ENCODE peak calls at places on chromosomes 16 and 17, in seven cellular contexts. D, R, Y, N, H, Q and S are unnamed samples.

GRCh38 chr17:35743911-35744328 is 9.1 kb downstream of the GAS2L2 start:
- DNase-seq in D (no peak), R (peak; percentile 14), Y (no peak), N (no peak), H (no peak), Q (no peak), S (peak; percentile 92)

GRCh38 chr17:34307110-34307509 is 12.1 kb upstream of the CCL8 start:
- DNase-seq in D (no peak), R (no peak), Y (no peak), N (no peak), H (no peak), Q (no peak), S (no peak)

GRCh38 chr17:65359016-65359415 is 202.4 kb downstream of the AXIN2 start:
- DNase-seq in D (peak; percentile 56), R (no peak), Y (no peak), N (no peak), H (no peak), Q (no peak), S (no peak)

GRCh38 chr17:8935194-8935593 is 30.3 kb downstream of the PIK3R5 start:
- DNase-seq in D (no peak), R (no peak), Y (no peak), N (no peak), H (no peak), Q (no peak), S (no peak)

GRCh38 chr17:60959011-60959410 is 281.4 kb downstream of the BCAS3 start:
- DNase-seq in D (no peak), R (no peak), Y (no peak), N (no peak), H (no peak), Q (no peak), S (no peak)

GRCh38 chr17:3659541-3660111 is 8.8 kb downstream of the TAX1BP3 start:
- DNase-seq in D (no peak), R (no peak), Y (no peak), N (no peak), H (no peak), Q (no peak), S (no peak)

GRCh38 chr17:55284944-55285339 is 20.2 kb downstream of the HLF start:
- DNase-seq in D (no peak), R (no peak), Y (no peak), N (no peak), H (no peak), Q (no peak), S (no peak)

GRCh38 chr17:31533546-31534155 is 142.2 kb downstream of the RAB11FIP4 start:
- DNase-seq in D (peak; percentile 38), R (peak; percentile 81), Y (peak; percentile 64), N (no peak), H (no peak), Q (no peak), S (peak; percentile 38)

GRCh38 chr17:75326587-75326955 is 37.3 kb upstream of the SLC25A19 start:
- DNase-seq in D (no peak), R (no peak), Y (no peak), N (no peak), H (no peak), Q (no peak), S (no peak)

GRCh38 chr16:2513405-2514332 is at the start of gene ATP6V0C:
- DNase-seq in D (peak; percentile 77), R (peak; percentile 97), Y (peak; percentile 94), N (peak; percentile 83), H (peak; percentile 80), Q (peak; percentile 40), S (peak; percentile 96)

GRCh38 chr16:57620316-57621231 is 7.9 kb upstream of the ADGRG1 start:
- DNase-seq in D (no peak), R (no peak), Y (no peak), N (no peak), H (no peak), Q (no peak), S (peak; percentile 35)

GRCh38 chr16:49540836-49541235 is 167.2 kb downstream of the C16orf78 start:
- DNase-seq in D (no peak), R (no peak), Y (no peak), N (no peak), H (no peak), Q (no peak), S (no peak)

GRCh38 chr16:832652-833336 is 32.3 kb upstream of the GNG13 start:
- DNase-seq in D (no peak), R (no peak), Y (no peak), N (no peak), H (no peak), Q (no peak), S (peak; percentile 28)

GRCh38 chr16:74107795-74108610 is 188.6 kb upstream of the PSMD7 start:
- DNase-seq in D (peak; percentile 58), R (no peak), Y (peak; percentile 52), N (peak; percentile 61), H (peak; percentile 69), Q (peak; percentile 16), S (peak; percentile 87)

GRCh38 chr16:23424292-23424958 is 28.6 kb downstream of the COG7 start:
- DNase-seq in D (no peak), R (no peak), Y (no peak), N (no peak), H (no peak), Q (no peak), S (peak; percentile 79)

GRCh38 chr16:73016488-73016830 is 31.5 kb downstream of the ZFHX3 start:
- DNase-seq in D (no peak), R (no peak), Y (no peak), N (no peak), H (no peak), Q (no peak), S (no peak)

GRCh38 chr16:61923629-61924028 is 112.6 kb downstream of the CDH8 start:
- DNase-seq in D (no peak), R (no peak), Y (no peak), N (no peak), H (no peak), Q (no peak), S (no peak)

GRCh38 chr16:48535831-48536599 is 74.0 kb downstream of the N4BP1 start:
- DNase-seq in D (no peak), R (no peak), Y (no peak), N (peak; percentile 21), H (no peak), Q (peak; percentile 72), S (no peak)

GRCh38 chr16:65832679-65833078 is 533.8 kb upstream of the CDH5 start:
- DNase-seq in D (no peak), R (peak; percentile 16), Y (no peak), N (no peak), H (no peak), Q (no peak), S (no peak)

GRCh38 chr17:14464741-14465140 is 163.9 kb downstream of the HS3ST3B1 start:
- DNase-seq in D (no peak), R (no peak), Y (no peak), N (no peak), H (no peak), Q (no peak), S (peak; percentile 22)

GRCh38 chr17:57819867-57820266 is 30.0 kb downstream of the MRPS23 start:
- DNase-seq in D (no peak), R (no peak), Y (no peak), N (no peak), H (no peak), Q (no peak), S (no peak)

GRCh38 chr17:64399071-64399766 is 8.6 kb upstream of the PECAM1 start:
- DNase-seq in D (no peak), R (no peak), Y (no peak), N (no peak), H (no peak), Q (no peak), S (no peak)

GRCh38 chr16:73768786-73769203 is 527.8 kb upstream of the PSMD7 start:
- DNase-seq in D (no peak), R (no peak), Y (no peak), N (no peak), H (no peak), Q (no peak), S (no peak)

GRCh38 chr17:70848785-70849184 is 679.5 kb downstream of the KCNJ2 start:
- DNase-seq in D (no peak), R (no peak), Y (no peak), N (no peak), H (no peak), Q (no peak), S (no peak)

GRCh38 chr16:48044117-48044516 is 111.7 kb downstream of the ABCC12 start:
- DNase-seq in D (no peak), R (no peak), Y (no peak), N (no peak), H (no peak), Q (no peak), S (no peak)

GRCh38 chr17:66704858-66705257 is 130.1 kb upstream of the CACNG5 start:
- DNase-seq in D (no peak), R (no peak), Y (no peak), N (no peak), H (no peak), Q (no peak), S (no peak)
- TF ChIP-seq JUND in D (no peak), R (no peak), Y (no peak), N (no peak), H (no peak), Q (no peak), S (no peak)

GRCh38 chr16:17395849-17396480 is 74.8 kb downstream of the XYLT1 start:
- DNase-seq in D (no peak), R (no peak), Y (no peak), N (no peak), H (no peak), Q (no peak), S (peak; percentile 60)
- TF ChIP-seq JUND in D (no peak), R (no peak), Y (no peak), N (no peak), H (no peak), Q (no peak), S (no peak)

GRCh38 chr17:7130626-7131467 is 16.2 kb upstream of the ASGR2 start:
- DNase-seq in D (no peak), R (no peak), Y (no peak), N (no peak), H (no peak), Q (no peak), S (no peak)

GRCh38 chr17:7132511-7133094 is 18.0 kb upstream of the ASGR2 start:
- DNase-seq in D (no peak), R (no peak), Y (no peak), N (peak; percentile 61), H (peak; percentile 63), Q (peak; percentile 84), S (no peak)

GRCh38 chr17:7124923-7125322 is 10.3 kb upstream of the ASGR2 start:
- DNase-seq in D (no peak), R (no peak), Y (no peak), N (no peak), H (no peak), Q (no peak), S (no peak)

GRCh38 chr17:7129311-7129710 is 14.7 kb upstream of the ASGR2 start:
- DNase-seq in D (no peak), R (no peak), Y (no peak), N (no peak), H (no peak), Q (no peak), S (no peak)

DNA sequence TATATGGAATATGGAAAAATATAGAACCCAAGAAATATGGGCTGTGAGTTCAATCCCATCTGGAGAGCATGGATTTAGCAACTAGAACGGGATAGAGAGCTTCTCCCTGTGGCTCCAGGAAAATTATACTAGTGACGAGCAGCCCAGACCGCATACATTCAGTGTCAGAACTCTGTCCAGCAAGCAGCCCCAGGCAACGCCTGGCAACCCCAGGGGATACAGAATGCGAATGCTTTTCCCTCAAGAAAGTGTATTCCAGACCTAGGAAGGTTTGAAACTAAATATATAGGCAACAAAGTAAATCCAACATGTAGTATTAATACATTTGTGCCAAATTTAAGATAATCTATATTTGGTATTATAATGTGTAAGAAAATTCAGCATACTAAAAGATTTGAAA is 13.6 kb upstream of the ASGR2 start:
- DNase-seq in D (no peak), R (no peak), Y (no peak), N (no peak), H (no peak), Q (no peak), S (no peak)
- TF ChIP-seq JUND in D (no peak), R (no peak), Y (no peak), N (no peak), H (no peak), Q (no peak), S (no peak)

GRCh38 chr16:9186061-9186460 is 94.6 kb downstream of the HAPSTR1 start:
- DNase-seq in D (no peak), R (no peak), Y (no peak), N (no peak), H (no peak), Q (no peak), S (no peak)
- TF ChIP-seq JUND in D (no peak), R (no peak), Y (no peak), N (no peak), H (no peak), Q (no peak), S (no peak)